ENCODE peak calls at places on chromosomes 6 and 20, in four cellular contexts. C is stomach, D is HCT116, A is GM23338. J is an unnamed sample. For H3K27me3, the result is how much of the 10 kb centered on the place peaks cover.

GRCh38 chr6:116115781-116116180 is 10.2 kb downstream of the COL10A1 start:
- DNase-seq in D (no peak), A (no peak), C (no peak), J (no peak)

GRCh38 chr6:107173779-107174178 is 58.5 kb upstream of the BEND3 start:
- DNase-seq in A (no peak), D (no peak), C (no peak), J (no peak)

GRCh38 chr6:132464538-132465256 is 48.2 kb downstream of the STX7 start:
- DNase-seq in C (no peak), A (no peak), D (no peak), J (no peak)

GRCh38 chr20:47418061-47418616 is 61.6 kb upstream of the ZMYND8 start:
- DNase-seq in C (no peak), A (no peak), D (no peak), J (no peak)

GRCh38 chr20:39795401-39796272 is 833.5 kb downstream of the DHX35 start:
- DNase-seq in D (no peak), A (no peak), C (no peak), J (no peak)

GRCh38 chr20:47370850-47371782 is 14.6 kb upstream of the ZMYND8 start:
- DNase-seq in C (no peak), D (no peak), A (peak), J (no peak)

GRCh38 chr6:33967266-33967767 is 163.5 kb upstream of the MLN start:
- DNase-seq in A (no peak), C (no peak), D (no peak), J (no peak)

GRCh38 chr6:35445691-35446090 is 6.4 kb upstream of the FANCE start:
- DNase-seq in C (no peak), D (no peak), A (no peak), J (no peak)

GRCh38 chr20:7516631-7517051 is 423.6 kb downstream of the HAO1 start:
- DNase-seq in C (no peak), D (no peak), A (no peak), J (no peak)

GRCh38 chr20:64163776-64164122 is 503 bp upstream of the MYT1 start:
- DNase-seq in D (no peak), A (no peak), C (no peak), J (no peak)

GRCh38 chr20:53040678-53041674 is 68.8 kb downstream of the TSHZ2 start:
- DNase-seq in A (no peak), D (no peak), C (no peak), J (no peak)

GRCh38 chr6:1837868-1838267 is 228.2 kb downstream of the FOXC1 start:
- DNase-seq in C (no peak), A (peak), D (no peak), J (no peak)

GRCh38 chr6:40957616-40958492 is 81.2 kb downstream of the UNC5CL start:
- DNase-seq in D (peak), A (no peak), C (no peak), J (no peak)

GRCh38 chr20:10315138-10315537 is 96.5 kb downstream of the SNAP25 start:
- DNase-seq in C (no peak), D (no peak), A (no peak), J (no peak)

GRCh38 chr6:74932214-74932923 is 273.5 kb downstream of the COL12A1 start:
- DNase-seq in D (no peak), A (no peak), C (no peak), J (no peak)

GRCh38 chr6:13812359-13812642 is 2.1 kb downstream of the MCUR1 start:
- DNase-seq in D (no peak), A (no peak), C (no peak), J (no peak)

GRCh38 chr6:13813011-13813410 is 1.3 kb downstream of the MCUR1 start:
- DNase-seq in C (no peak), D (no peak), A (no peak), J (no peak)

GRCh38 chr6:13814176-13814937 is at the start of gene MCUR1:
- DNase-seq in A (peak), C (peak), D (peak), J (peak)

GRCh38 chr6:13813621-13814175 is 659 bp downstream of the MCUR1 start:
- DNase-seq in C (peak), D (peak), A (peak), J (peak)

GRCh38 chr6:13814938-13815575 is 700 bp upstream of the MCUR1 start:
- DNase-seq in D (no peak), C (no peak), A (no peak), J (no peak)
- TF ChIP-seq POLR2AphosphoS5 in D (no peak), C (no peak), A (no peak), J (no peak)

DNA sequence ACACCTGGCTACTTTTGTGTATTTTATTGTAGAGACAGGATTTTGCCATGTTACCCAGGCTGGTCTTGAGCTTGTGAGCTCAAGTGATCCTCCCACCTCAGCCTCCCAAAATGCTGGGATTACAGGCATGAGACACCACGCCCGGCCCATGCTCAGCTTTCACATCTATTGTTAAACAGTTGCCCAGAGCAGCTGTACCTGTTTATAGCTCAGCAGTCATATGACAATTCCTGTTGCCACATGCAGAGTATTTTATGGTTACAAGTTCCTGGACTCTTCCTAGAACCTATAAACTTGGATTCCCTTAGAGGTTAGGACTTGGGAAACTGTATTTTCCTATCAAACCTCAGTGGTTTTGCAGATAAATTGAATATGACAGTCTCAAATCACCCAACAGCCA is 188.3 kb upstream of the KCNG1 start:
- DNase-seq in A (no peak), D (no peak), C (no peak), J (peak)
- H3K27me3 ChIP-seq in A (under half), D (under half), C (under half), J (under half)

DNA sequence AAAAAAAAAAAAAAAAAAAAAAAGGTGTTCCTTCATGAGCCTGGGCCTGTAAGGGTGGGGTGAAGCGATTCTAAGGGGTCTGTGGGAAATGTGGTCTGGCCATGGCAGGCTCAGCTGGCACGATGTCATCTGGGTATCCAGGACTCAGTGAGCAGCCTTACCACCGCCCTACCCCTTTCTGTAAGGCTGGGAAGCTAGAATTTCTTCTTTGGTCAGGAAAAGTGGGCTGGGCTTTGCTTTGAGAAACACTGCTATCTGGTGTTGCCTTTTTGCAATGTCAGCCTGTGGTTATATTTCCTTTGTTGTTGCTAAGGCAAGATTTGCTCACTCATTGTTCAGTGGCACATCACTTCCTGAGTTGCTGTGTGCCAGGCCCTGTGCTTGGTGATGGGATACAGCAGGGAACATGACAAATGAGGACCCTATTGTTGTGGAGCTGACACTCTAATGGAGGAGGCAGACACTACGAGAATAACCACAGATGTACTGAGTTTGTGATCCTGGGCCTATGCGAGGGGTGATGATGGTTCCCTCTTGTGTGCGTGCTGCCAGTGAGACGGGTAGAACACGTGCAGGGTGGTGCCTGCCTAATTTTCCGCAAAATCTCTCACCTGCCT is 45.9 kb upstream of the ZNFX1 start:
- DNase-seq in A (peak), C (no peak), D (peak), J (peak)
- TF ChIP-seq POLR2AphosphoS5 in A (no peak), C (no peak), D (no peak), J (peak)

GRCh38 chr6:52739134-52739533 is 24.1 kb downstream of the GSTA2 start:
- DNase-seq in C (no peak), D (no peak), A (no peak), J (no peak)

GRCh38 chr6:52745764-52746201 is 17.5 kb downstream of the GSTA2 start:
- DNase-seq in A (no peak), D (no peak), C (no peak), J (no peak)

GRCh38 chr6:52739627-52740026 is 23.6 kb downstream of the GSTA2 start:
- DNase-seq in D (no peak), A (no peak), C (no peak), J (no peak)

GRCh38 chr6:52746213-52746612 is 17.1 kb downstream of the GSTA2 start:
- DNase-seq in A (no peak), D (no peak), C (no peak), J (no peak)

GRCh38 chr6:52741872-52742271 is 21.4 kb downstream of the GSTA2 start:
- DNase-seq in C (no peak), A (no peak), D (no peak), J (no peak)
- H3K27me3 ChIP-seq in C (under half), A (under half), D (under half), J (under half)

GRCh38 chr6:129454482-129454881 is 255.5 kb downstream of the ARHGAP18 start:
- DNase-seq in A (no peak), C (no peak), D (no peak), J (no peak)
- TF ChIP-seq POLR2AphosphoS5 in A (no peak), C (no peak), D (no peak), J (no peak)

DNA sequence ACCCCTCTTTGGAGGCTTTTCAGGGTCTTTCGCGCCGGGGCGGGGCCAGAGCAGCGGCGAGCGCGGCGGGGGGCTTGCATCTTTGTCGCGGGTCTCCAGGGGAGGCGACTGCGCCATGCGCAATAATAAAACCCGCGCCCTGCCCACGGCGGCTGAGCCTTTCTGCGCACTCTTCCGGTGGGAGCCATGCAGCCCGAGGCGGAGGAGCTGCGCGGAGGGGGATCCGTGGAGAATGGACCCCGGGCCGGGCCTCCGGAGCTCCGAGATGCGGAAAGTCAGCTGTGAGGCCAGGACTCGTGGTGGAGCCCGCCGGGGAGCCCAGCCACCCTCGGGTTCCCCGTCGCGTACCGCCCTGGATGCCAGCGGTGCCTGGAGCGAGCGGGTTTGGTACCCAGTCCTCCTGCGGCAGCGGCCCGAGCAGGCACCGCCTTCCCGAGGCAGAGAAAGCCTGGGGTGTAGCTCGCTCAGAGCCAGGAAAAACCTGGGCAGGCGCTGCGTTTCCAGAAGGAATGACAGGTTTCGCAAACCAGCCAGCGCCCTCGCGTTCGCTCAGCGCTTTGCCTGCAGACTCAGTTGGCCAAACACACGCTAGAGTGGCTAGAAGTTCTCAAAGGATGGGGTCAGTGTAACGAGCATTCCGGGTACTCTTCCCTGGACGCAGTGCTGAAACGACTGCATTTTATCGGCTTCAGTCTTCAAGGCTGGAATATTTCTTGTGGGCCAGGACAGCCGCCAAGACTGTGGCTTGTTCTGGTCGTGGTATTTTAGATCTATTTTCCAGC is 1.3 kb downstream of the AKAP12 start:
- DNase-seq in A (peak), C (peak), D (no peak), J (peak)
- H3K27me3 ChIP-seq in A (under half), C (under half), D (under half), J (under half)

DNA sequence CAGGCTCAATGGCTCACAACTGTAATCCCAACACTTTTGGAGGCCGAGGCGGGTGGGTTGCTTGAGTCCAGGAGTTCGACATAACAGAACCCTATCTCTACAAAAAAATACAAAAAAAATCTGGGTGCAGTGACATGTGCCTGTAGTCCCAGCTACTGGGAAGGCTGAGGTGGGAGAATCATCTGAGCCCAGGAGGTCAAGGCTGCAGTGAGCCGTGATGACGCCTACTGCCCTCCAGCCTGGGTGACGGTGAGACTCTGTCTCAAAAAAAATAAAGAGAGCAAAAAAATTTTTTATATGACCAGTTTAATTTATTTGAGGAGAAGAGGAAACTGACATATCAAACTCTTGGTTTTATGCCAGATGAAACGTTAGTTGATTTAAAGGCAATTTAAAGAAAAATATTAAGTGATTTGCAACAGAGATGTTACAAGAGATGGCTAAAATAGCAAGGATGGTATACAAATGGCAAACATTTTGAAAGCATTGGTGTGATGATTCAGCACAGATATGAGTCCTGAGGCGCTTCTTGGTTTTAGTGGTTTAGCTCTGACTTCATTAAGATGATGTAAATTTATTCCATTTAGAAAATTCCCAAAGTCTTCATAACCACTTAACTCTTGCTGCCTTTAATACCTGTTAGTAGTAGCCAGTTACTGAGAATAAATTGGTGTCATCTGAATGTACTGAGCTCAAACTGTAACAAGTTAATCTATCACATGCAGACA is 17.7 kb downstream of the GTF2H5 start:
- DNase-seq in D (no peak), A (no peak), C (no peak), J (no peak)
- TF ChIP-seq POLR2AphosphoS5 in D (no peak), A (no peak), C (no peak), J (no peak)

DNA sequence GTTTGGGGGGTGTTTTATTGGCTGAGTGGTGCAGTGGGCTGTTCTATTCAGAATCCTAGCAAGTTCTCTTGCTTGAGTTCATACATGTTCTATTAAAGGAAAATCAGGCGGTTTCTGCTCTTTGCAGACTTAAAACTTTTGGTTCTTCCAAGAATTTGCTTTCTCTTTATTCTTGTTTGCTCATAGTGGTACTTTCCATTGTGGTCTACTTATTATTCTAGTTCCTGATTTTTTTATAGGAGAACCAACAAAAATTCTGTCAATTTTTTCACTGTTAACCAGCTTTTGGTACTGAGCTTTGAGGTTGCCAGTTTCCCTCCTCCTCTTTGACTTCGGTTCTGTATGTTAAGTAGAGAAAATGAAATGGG is 6.7 kb downstream of the AFDN start:
- DNase-seq in A (no peak), D (no peak), C (no peak), J (no peak)
- H3K27me3 ChIP-seq in A (under half), D (under half), C (under half), J (under half)

DNA sequence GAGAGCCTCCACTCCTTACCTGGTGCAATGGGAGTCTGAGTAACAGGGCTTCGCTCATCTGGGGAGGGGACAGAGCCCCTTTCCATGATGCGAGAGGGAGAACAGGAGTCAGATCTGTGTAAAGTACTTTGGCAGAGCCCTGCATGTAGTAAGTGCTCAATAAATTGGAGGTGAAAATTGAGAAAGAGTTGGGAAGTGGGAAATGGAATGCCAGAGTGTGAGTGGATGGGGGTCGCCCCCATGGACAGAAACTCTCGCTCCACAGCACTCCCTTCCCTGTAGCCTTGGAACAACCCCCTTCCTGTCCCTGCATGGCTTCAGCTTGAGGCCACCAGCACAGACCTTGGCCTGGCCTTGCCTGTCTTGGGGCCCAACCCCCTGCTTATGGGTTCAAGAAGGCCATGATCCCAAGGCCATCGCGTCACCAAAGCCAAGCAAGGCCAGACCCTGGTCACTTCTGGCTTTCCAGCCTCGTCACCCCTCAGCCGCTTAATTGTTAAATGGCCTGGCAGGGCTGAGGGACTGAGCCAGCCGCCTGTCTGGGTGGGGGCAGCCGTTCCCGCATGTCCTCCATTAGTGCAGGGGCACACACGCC is 93.8 kb upstream of the PTPN1 start:
- DNase-seq in D (no peak), A (no peak), C (no peak), J (no peak)
- TF ChIP-seq POLR2AphosphoS5 in D (no peak), A (no peak), C (no peak), J (no peak)

J was measured in prostate gland.